ENCODE peak calls at places on chromosomes 13 and 19, in four cellular contexts. N is GM12892, E is SK-N-SH, H is GM12878. V is an unnamed sample.
A peak's percentile ranks its signal among the peaks of the same experiment; 100 is the strongest.

GRCh38 chr13:59946924-59947323 is 216.8 kb downstream of the DIAPH3 start:
- DNase-seq in N (no peak), E (no peak), H (no peak), V (no peak)

GRCh38 chr13:21338651-21339278 is 120.3 kb downstream of the ZDHHC20 start:
- DNase-seq in N (no peak), E (no peak), H (no peak), V (no peak)

GRCh38 chr19:14072535-14073231 is at the start of gene MISP3:
- DNase-seq in N (no peak), E (peak; percentile 46), H (no peak), V (no peak)

GRCh38 chr13:41465215-41465907 is 8.0 kb downstream of the RGCC start:
- DNase-seq in N (peak; percentile 70), E (no peak), H (peak; percentile 88), V (peak; percentile 60)

GRCh38 chr19:6376512-6377193 is 920 bp upstream of the PSPN start:
- DNase-seq in N (no peak), E (no peak), H (no peak), V (no peak)

GRCh38 chr19:35297922-35298321 is 6.0 kb downstream of the MAG start:
- DNase-seq in N (no peak), E (no peak), H (no peak), V (no peak)

GRCh38 chr13:30718661-30719520 is 16.5 kb upstream of the ALOX5AP start:
- DNase-seq in N (no peak), E (no peak), H (no peak), V (no peak)

GRCh38 chr13:101640797-101641400 is 188.4 kb downstream of the ITGBL1 start:
- DNase-seq in N (no peak), E (no peak), H (no peak), V (no peak)

GRCh38 chr19:9834302-9834725 is 804 bp upstream of the PIN1 start:
- DNase-seq in N (no peak), E (no peak), H (no peak), V (no peak)

GRCh38 chr19:571127-571974 is 1.0 kb upstream of the BSG start:
- DNase-seq in N (no peak), E (no peak), H (peak; percentile 25), V (no peak)

GRCh38 chr13:112697756-112698655 is 8.2 kb downstream of the ATP11A start:
- DNase-seq in N (no peak), E (no peak), H (no peak), V (no peak)

GRCh38 chr13:63092461-63092860 is 1676.8 kb upstream of the PCDH20 start:
- DNase-seq in N (no peak), E (no peak), H (no peak), V (no peak)

GRCh38 chr13:95267662-95268369 is 33.4 kb downstream of the ABCC4 start:
- DNase-seq in N (no peak), E (no peak), H (no peak), V (no peak)

GRCh38 chr13:102141625-102142472 is 260.0 kb downstream of the FGF14 start:
- DNase-seq in N (no peak), E (no peak), H (no peak), V (no peak)

GRCh38 chr13:47672245-47672975 is 328.7 kb downstream of the SUCLA2 start:
- DNase-seq in N (no peak), E (peak; percentile 39), H (no peak), V (no peak)

GRCh38 chr13:48156466-48156865 is 61.6 kb upstream of the MED4 start:
- DNase-seq in N (no peak), E (no peak), H (no peak), V (no peak)

GRCh38 chr19:50912727-50913716 is 1.8 kb upstream of the KLK4 start:
- DNase-seq in N (no peak), E (no peak), H (no peak), V (no peak)

GRCh38 chr19:10006335-10006708 is 4.0 kb downstream of the COL5A3 start:
- DNase-seq in N (no peak), E (no peak), H (no peak), V (no peak)

GRCh38 chr13:75724742-75725504 is 88.8 kb downstream of the LMO7 start:
- DNase-seq in N (no peak), E (no peak), H (no peak), V (no peak)

GRCh38 chr19:47716270-47716937 is 3.2 kb downstream of the EHD2 start:
- DNase-seq in N (no peak), E (no peak), H (no peak), V (no peak)

GRCh38 chr13:53010374-53011105 is 18.1 kb upstream of the OLFM4 start:
- DNase-seq in N (no peak), E (no peak), H (no peak), V (no peak)

GRCh38 chr19:39372941-39373340 is 18.0 kb downstream of the PAF1 start:
- DNase-seq in N (no peak), E (no peak), H (no peak), V (no peak)

GRCh38 chr19:35955881-35956634 is 19.9 kb downstream of the LRFN3 start:
- DNase-seq in N (no peak), E (no peak), H (no peak), V (no peak)

GRCh38 chr13:52446265-52446664 is 4.2 kb downstream of the VPS36 start:
- DNase-seq in N (no peak), E (no peak), H (no peak), V (no peak)

GRCh38 chr19:15331419-15332310 is 674 bp downstream of the BRD4 start:
- DNase-seq in N (peak; percentile 54), E (peak; percentile 88), H (no peak), V (peak; percentile 50)

GRCh38 chr13:73403362-73404150 is 344.8 kb downstream of the KLF5 start:
- DNase-seq in N (no peak), E (no peak), H (no peak), V (no peak)

GRCh38 chr19:45501730-45502014 is 3.4 kb downstream of the PPM1N start:
- DNase-seq in N (no peak), E (peak; percentile 35), H (no peak), V (no peak)

GRCh38 chr13:90362718-90363117 is 984.8 kb upstream of the MIR17HG start:
- DNase-seq in N (no peak), E (no peak), H (no peak), V (no peak)

GRCh38 chr13:45811891-45812583 is 39.5 kb downstream of the SIAH3 start:
- DNase-seq in N (no peak), E (no peak), H (no peak), V (no peak)

GRCh38 chr13:22275393-22275792 is 604.5 kb downstream of the FGF9 start:
- DNase-seq in N (no peak), E (no peak), H (no peak), V (no peak)

GRCh38 chr19:35509018-35509652 is 4.3 kb downstream of the DMKN start:
- DNase-seq in N (peak; percentile 58), E (no peak), H (peak; percentile 40), V (no peak)

GRCh38 chr13:79861731-79862130 is 380.8 kb downstream of the NDFIP2 start:
- DNase-seq in N (no peak), E (no peak), H (no peak), V (no peak)

GRCh38 chr13:104740616-104741222 is 1674.5 kb upstream of the SLC10A2 start:
- DNase-seq in N (no peak), E (no peak), H (no peak), V (no peak)

GRCh38 chr13:49859568-49859967 is 67.1 kb upstream of the KPNA3 start:
- DNase-seq in N (no peak), E (no peak), H (no peak), V (no peak)

GRCh38 chr19:40219721-40220276 is 1.6 kb upstream of the TTC9B start:
- DNase-seq in N (no peak), E (no peak), H (no peak), V (no peak)

GRCh38 chr13:34941436-34941834 is 635 bp upstream of the NBEA start:
- DNase-seq in N (no peak), E (no peak), H (no peak), V (no peak)
- TF ChIP-seq TAF1 in N (no peak), E (no peak), H (no peak), V (no peak)

DNA sequence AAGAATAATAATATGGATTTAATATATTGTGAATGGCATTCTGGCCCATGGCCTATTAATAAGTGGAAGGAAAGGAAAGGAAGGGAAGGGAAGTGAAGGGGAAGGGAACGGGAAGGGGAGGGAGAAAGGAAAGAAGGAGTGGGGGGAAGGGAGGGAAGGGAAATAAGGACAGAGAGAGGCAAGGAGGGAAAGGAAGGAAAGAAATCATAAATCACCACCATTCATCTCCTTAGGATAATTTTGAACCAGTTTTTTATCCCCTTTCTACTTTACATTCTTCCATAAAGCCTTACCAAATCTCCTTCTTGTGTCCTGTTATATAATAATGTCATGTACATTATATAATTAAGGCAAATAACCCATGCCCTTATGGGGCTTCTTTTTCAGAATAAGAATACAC is 444.6 kb upstream of the GPC6 start:
- DNase-seq in N (no peak), E (no peak), H (no peak), V (no peak)
- TF ChIP-seq TAF1 in N (no peak), E (no peak), H (no peak), V (no peak)

DNA sequence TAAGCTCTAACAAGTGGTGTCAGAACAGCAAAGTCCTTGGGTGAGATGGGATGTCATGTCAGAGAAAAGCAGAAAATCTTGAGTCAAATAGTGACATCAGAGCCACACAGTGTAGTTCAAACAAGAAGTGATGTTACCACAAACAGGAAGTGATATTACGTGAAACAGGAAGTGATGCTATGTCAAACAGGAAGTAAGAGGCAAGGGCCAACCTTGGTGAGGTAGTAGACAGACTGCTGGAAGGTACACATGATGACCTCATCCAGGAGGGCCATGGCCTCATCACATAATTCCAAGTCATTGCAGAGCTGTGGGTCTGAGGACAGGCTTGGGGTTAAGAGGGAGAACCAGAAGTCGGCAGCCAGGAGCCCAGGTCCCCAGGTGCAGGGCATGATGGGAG is 7.0 kb upstream of the MAMSTR start:
- DNase-seq in N (no peak), E (no peak), H (no peak), V (no peak)
- TF ChIP-seq TAF1 in N (no peak), E (no peak), H (no peak), V (no peak)

GRCh38 chr13:42740753-42741152 is 40.6 kb upstream of the FAM216B start:
- DNase-seq in N (no peak), E (peak; percentile 9), H (no peak), V (no peak)
- TF ChIP-seq TAF1 in N (no peak), E (no peak), H (no peak), V (no peak)

DNA sequence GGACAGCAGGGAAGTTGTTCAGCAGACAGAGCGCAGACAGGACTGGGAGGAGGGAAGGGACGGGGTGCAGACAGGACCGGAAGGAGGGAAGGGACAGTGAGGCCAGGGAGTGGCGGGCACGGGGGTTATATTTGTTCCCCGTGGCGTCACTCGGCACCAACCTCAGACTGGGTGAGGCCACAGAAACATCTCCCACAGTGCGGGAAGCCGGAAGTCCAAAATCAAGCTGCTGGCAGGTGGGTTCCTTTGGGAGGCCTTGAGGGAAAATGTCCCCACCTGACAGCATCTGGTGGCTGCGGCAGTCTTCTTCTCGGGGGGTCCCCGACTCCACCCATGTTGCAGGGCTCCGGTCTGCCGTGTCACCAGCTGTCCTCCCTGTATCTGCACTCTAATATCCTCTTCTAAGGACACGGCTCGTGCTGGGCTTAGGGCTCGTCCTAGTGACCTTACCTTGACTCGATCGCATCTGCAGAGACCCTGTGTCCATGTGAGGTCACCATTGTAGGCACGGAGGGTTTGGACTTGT is 133.0 kb downstream of the STK24 start:
- DNase-seq in N (no peak), E (no peak), H (no peak), V (no peak)
- TF ChIP-seq TAF1 in N (no peak), E (no peak), H (no peak), V (no peak)

DNA sequence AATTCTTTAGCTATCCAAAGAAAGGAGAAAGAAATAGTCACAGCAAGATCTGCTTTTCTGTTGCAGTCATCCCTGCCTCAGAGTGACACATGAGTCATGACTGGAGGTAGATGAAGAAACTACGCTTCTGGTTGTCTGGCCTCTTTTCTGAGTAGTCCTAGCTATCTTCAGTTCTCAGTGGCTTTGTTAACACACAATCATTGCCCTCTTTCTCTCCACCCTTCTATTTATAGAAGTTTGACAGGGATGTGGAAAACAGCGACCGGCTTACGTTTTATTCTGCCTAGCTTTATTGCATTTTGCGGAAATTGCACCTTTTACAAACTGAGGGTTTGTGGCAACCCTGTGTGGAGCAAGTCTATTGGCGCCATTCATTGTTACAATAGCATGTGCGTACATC is 26.7 kb downstream of the SPATA13 start:
- DNase-seq in N (no peak), E (no peak), H (no peak), V (no peak)
- TF ChIP-seq TAF1 in N (no peak), E (no peak), H (no peak), V (no peak)

V was measured in GM12891.